ENCODE peak calls at places on chromosomes 2 and 18, in seven cellular contexts. One of them, this sample, is unnamed. For H3K27me3 and H3K9me3, the result is how much of the 10 kb centered on the place peaks cover.

GRCh38 chr2:237304763-237305514 is 109.0 kb downstream of the COL6A3 start:
- DNase-seq in cardiac muscle cell: peak
- DNase-seq in H9: no peak
- DNase-seq in uterus: no peak
- DNase-seq in IMR-90: peak
- DNase-seq in prostate gland: no peak
- DNase-seq in vagina: no peak
- DNase-seq in this sample: no peak

GRCh38 chr2:30823452-30823851 is 16.2 kb upstream of the CAPN13 start:
- DNase-seq in cardiac muscle cell: no peak
- DNase-seq in H9: no peak
- DNase-seq in uterus: no peak
- DNase-seq in IMR-90: no peak
- DNase-seq in prostate gland: no peak
- DNase-seq in vagina: no peak
- DNase-seq in this sample: no peak

GRCh38 chr18:10401489-10401888 is 52.9 kb upstream of the APCDD1 start:
- DNase-seq in cardiac muscle cell: no peak
- DNase-seq in H9: no peak
- DNase-seq in uterus: peak
- DNase-seq in IMR-90: peak
- DNase-seq in prostate gland: no peak
- DNase-seq in vagina: no peak
- DNase-seq in this sample: peak

GRCh38 chr18:9016819-9017169 is 85.7 kb upstream of the NDUFV2 start:
- DNase-seq in cardiac muscle cell: no peak
- DNase-seq in H9: peak
- DNase-seq in uterus: no peak
- DNase-seq in IMR-90: peak
- DNase-seq in prostate gland: no peak
- DNase-seq in vagina: no peak
- DNase-seq in this sample: no peak

GRCh38 chr2:209872675-209873074 is 101.0 kb downstream of the UNC80 start:
- DNase-seq in cardiac muscle cell: peak
- DNase-seq in H9: peak
- DNase-seq in uterus: peak
- DNase-seq in IMR-90: no peak
- DNase-seq in prostate gland: peak
- DNase-seq in vagina: no peak
- DNase-seq in this sample: no peak

GRCh38 chr2:229610359-229610758 is 104.0 kb downstream of the DNER start:
- DNase-seq in cardiac muscle cell: peak
- DNase-seq in H9: no peak
- DNase-seq in uterus: no peak
- DNase-seq in IMR-90: peak
- DNase-seq in prostate gland: no peak
- DNase-seq in vagina: no peak
- DNase-seq in this sample: no peak

GRCh38 chr2:111704246-111704645 is 179.7 kb downstream of the ANAPC1 start:
- DNase-seq in cardiac muscle cell: peak
- DNase-seq in H9: no peak
- DNase-seq in uterus: no peak
- DNase-seq in IMR-90: peak
- DNase-seq in prostate gland: no peak
- DNase-seq in vagina: no peak
- DNase-seq in this sample: no peak

GRCh38 chr2:740446-741293 is 63.5 kb upstream of the TMEM18 start:
- DNase-seq in cardiac muscle cell: peak
- DNase-seq in H9: peak
- DNase-seq in uterus: peak
- DNase-seq in IMR-90: peak
- DNase-seq in prostate gland: peak
- DNase-seq in vagina: no peak
- DNase-seq in this sample: peak

GRCh38 chr2:54371461-54372065 is 84.6 kb upstream of the SPTBN1 start:
- DNase-seq in cardiac muscle cell: no peak
- DNase-seq in H9: no peak
- DNase-seq in uterus: no peak
- DNase-seq in IMR-90: no peak
- DNase-seq in prostate gland: no peak
- DNase-seq in vagina: no peak
- DNase-seq in this sample: no peak

GRCh38 chr18:5197461-5197860 is 404 bp upstream of the AKAIN1 start:
- DNase-seq in cardiac muscle cell: no peak
- DNase-seq in H9: peak
- DNase-seq in uterus: no peak
- DNase-seq in IMR-90: no peak
- DNase-seq in prostate gland: no peak
- DNase-seq in vagina: no peak
- DNase-seq in this sample: no peak

GRCh38 chr18:48952287-48953095 is 1.7 kb upstream of the SMAD7 start:
- DNase-seq in cardiac muscle cell: peak
- DNase-seq in H9: peak
- DNase-seq in uterus: peak
- DNase-seq in IMR-90: peak
- DNase-seq in prostate gland: peak
- DNase-seq in vagina: no peak
- DNase-seq in this sample: no peak

GRCh38 chr2:195538937-195539336 is 118.1 kb upstream of the SLC39A10 start:
- DNase-seq in cardiac muscle cell: no peak
- DNase-seq in H9: no peak
- DNase-seq in uterus: no peak
- DNase-seq in IMR-90: no peak
- DNase-seq in prostate gland: no peak
- DNase-seq in vagina: no peak
- DNase-seq in this sample: no peak

GRCh38 chr2:173750332-173750731 is 214.8 kb downstream of the SP3 start:
- DNase-seq in cardiac muscle cell: peak
- DNase-seq in H9: peak
- DNase-seq in uterus: no peak
- DNase-seq in IMR-90: peak
- DNase-seq in prostate gland: no peak
- DNase-seq in vagina: no peak
- DNase-seq in this sample: no peak

GRCh38 chr2:137947714-137948336 is 16.4 kb upstream of the HNMT start:
- DNase-seq in cardiac muscle cell: peak
- DNase-seq in H9: peak
- DNase-seq in uterus: peak
- DNase-seq in IMR-90: peak
- DNase-seq in prostate gland: peak
- DNase-seq in vagina: no peak
- DNase-seq in this sample: no peak

GRCh38 chr2:137229834-137230233 is 464.5 kb downstream of the THSD7B start:
- DNase-seq in cardiac muscle cell: no peak
- DNase-seq in H9: no peak
- DNase-seq in uterus: no peak
- DNase-seq in IMR-90: no peak
- DNase-seq in prostate gland: no peak
- DNase-seq in vagina: no peak
- DNase-seq in this sample: no peak

GRCh38 chr18:58051765-58052460 is 7.9 kb downstream of the NEDD4L start:
- DNase-seq in cardiac muscle cell: peak
- DNase-seq in H9: no peak
- DNase-seq in uterus: no peak
- DNase-seq in IMR-90: peak
- DNase-seq in prostate gland: no peak
- DNase-seq in vagina: no peak
- DNase-seq in this sample: no peak

GRCh38 chr2:68646303-68646702 is 2.9 kb downstream of the PROKR1 start:
- DNase-seq in cardiac muscle cell: no peak
- DNase-seq in H9: no peak
- DNase-seq in uterus: no peak
- DNase-seq in IMR-90: no peak
- DNase-seq in prostate gland: no peak
- DNase-seq in vagina: no peak
- DNase-seq in this sample: no peak

GRCh38 chr2:68643874-68644485 is 601 bp downstream of the PROKR1 start:
- DNase-seq in cardiac muscle cell: no peak
- DNase-seq in H9: no peak
- DNase-seq in uterus: no peak
- DNase-seq in IMR-90: no peak
- DNase-seq in prostate gland: no peak
- DNase-seq in vagina: no peak
- DNase-seq in this sample: no peak

GRCh38 chr2:68645523-68645922 is 2.1 kb downstream of the PROKR1 start:
- DNase-seq in cardiac muscle cell: peak
- DNase-seq in H9: no peak
- DNase-seq in uterus: no peak
- DNase-seq in IMR-90: peak
- DNase-seq in prostate gland: no peak
- DNase-seq in vagina: no peak
- DNase-seq in this sample: no peak

DNA sequence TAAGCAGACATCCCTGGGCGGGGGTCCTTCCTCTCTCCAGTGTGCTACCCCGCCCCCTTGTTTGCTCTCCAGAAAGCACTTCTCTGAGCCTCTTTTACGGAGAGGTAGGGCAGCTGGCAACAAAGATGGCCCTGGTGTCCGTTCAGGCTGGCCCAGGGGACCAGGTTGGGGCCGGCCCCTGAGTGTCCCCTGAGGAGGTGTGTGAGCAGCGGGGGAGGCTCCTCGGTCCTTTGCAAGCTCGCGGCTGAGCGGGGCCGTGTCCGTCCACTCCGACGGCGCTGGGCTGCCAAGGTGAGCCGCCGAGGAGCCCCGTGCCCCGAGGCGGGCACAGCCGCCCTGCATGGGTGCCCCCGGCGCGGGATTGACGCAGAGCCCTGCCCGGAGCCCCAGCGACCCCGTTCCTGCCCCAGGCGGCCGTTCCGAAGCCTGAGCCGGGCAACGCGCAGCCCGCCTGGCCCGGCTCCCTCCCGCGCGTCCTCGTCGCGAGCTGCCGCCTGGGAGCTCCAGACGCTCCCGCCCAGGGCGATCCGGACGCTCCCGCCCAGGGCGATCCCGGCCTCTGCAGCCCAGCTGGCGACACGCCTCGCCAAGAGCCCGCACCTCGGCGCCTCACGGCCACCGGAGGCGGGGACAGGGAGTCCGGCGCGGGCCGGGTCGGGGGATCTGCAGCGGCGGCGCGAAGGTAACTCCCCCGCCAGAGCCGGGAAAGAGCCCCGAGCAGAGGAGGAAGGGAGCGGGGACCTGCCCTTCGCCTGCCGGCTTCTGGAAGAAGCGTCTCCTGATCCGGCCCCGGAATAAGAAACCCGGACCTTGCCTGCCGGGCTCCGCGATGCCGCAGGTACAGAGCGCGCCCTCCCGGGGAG is at the start of gene PROKR1:
- DNase-seq in cardiac muscle cell: peak
- DNase-seq in H9: peak
- DNase-seq in uterus: no peak
- DNase-seq in IMR-90: no peak
- DNase-seq in prostate gland: peak
- DNase-seq in vagina: no peak
- DNase-seq in this sample: no peak
- H3K27me3 ChIP-seq in cardiac muscle cell: under half
- H3K27me3 ChIP-seq in H9: under half
- H3K27me3 ChIP-seq in uterus: under half
- H3K27me3 ChIP-seq in IMR-90: half or more
- H3K27me3 ChIP-seq in prostate gland: under half
- H3K27me3 ChIP-seq in vagina: under half
- H3K27me3 ChIP-seq in this sample: half or more

DNA sequence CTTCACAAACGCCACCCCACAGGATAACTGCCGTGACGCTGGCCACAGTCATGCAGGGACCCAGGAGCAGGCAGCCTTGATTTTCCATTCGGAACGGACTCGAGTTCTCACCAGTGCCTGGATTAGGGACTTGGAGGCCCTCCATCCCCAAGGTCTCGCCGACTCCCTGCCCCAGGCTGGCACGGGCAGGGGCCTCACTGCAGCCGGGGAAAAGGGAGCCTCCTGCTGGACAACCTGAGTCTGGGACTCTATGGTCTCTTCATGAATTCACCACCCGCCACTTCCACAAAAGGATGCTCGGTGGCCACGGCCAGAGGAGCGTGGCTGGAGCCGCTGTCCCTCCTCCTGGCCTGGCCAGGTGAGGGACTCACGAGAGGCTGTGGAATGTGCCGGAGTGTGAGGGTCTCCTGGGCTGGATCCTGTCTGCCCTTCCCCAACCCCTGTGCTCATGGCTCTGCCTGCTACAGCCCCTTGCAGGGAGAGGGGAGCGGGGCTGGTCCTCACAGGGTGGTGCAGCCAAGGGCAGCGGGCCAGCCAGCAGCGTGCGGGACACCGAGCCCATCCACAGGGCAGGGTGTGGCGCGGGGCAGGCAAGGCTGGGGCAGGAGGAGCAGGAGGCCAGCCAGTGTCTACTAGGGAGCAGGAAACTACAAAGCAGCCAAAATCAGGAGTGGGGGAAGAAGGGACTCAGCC is 42.3 kb downstream of the AQP12A start:
- DNase-seq in cardiac muscle cell: no peak
- DNase-seq in H9: no peak
- DNase-seq in uterus: no peak
- DNase-seq in IMR-90: no peak
- DNase-seq in prostate gland: no peak
- DNase-seq in vagina: no peak
- DNase-seq in this sample: no peak
- TF ChIP-seq CTCF in cardiac muscle cell: no peak
- TF ChIP-seq CTCF in H9: peak
- TF ChIP-seq CTCF in uterus: no peak
- TF ChIP-seq CTCF in IMR-90: no peak
- TF ChIP-seq CTCF in prostate gland: no peak
- TF ChIP-seq CTCF in vagina: no peak
- TF ChIP-seq CTCF in this sample: no peak

DNA sequence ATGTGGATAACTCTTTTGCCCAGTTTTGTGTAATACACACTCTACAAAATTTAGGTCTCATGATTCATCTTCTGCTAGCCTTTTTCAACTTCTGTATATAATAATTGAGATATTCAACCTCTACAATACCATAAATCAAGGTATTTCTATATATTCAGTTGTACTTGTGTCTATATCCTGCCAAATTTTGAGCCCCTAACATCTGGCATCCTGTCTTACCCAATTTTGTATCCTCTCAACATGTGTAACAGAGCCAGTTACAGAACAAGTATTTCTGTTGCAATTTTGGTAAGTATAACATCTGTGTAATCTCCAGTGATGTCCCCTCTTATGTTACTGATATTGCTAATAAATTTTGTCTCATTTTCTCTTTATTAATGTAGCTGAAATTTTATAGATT is 145.8 kb downstream of the TRIB2 start:
- DNase-seq in cardiac muscle cell: no peak
- DNase-seq in H9: no peak
- DNase-seq in uterus: no peak
- DNase-seq in IMR-90: no peak
- DNase-seq in prostate gland: no peak
- DNase-seq in vagina: no peak
- DNase-seq in this sample: no peak
- H3K9me3 ChIP-seq in cardiac muscle cell: under half
- H3K9me3 ChIP-seq in H9: under half
- H3K9me3 ChIP-seq in uterus: under half
- H3K9me3 ChIP-seq in IMR-90: under half
- H3K9me3 ChIP-seq in prostate gland: under half
- H3K9me3 ChIP-seq in vagina: under half
- H3K9me3 ChIP-seq in this sample: under half

DNA sequence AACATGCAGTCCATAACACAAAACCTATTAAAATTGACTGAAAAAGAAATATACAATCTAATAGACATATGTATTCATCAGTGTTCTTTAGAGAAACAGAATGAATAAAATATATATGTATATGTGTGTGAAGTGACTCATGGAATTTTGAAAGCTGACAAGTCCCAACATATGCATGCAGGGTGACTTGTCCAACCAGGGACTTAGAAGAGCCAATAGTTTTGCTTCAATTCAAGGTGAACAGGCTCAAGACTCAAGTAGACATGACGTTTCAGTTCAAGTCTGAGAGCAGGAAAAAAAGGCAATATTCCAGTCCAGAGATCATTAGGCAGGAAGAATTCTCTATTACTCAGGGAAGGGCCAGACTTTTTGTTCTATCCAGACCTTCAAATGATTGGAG is 271.2 kb upstream of the SETBP1 start:
- DNase-seq in cardiac muscle cell: no peak
- DNase-seq in H9: no peak
- DNase-seq in uterus: no peak
- DNase-seq in IMR-90: no peak
- DNase-seq in prostate gland: no peak
- DNase-seq in vagina: no peak
- DNase-seq in this sample: no peak
- H3K27me3 ChIP-seq in cardiac muscle cell: under half
- H3K27me3 ChIP-seq in H9: under half
- H3K27me3 ChIP-seq in uterus: under half
- H3K27me3 ChIP-seq in IMR-90: under half
- H3K27me3 ChIP-seq in prostate gland: under half
- H3K27me3 ChIP-seq in vagina: under half
- H3K27me3 ChIP-seq in this sample: under half